ENCODE peak calls at places on chromosomes 7 and 10, in eight cellular contexts. One of them, this sample, is unnamed.

GRCh38 chr10:74981831-74982633 is 129.4 kb upstream of the SAMD8 start:
- DNase-seq in H4: no peak
- DNase-seq in EL: no peak
- DNase-seq in stimulated activated CD8-positive, alpha-beta memory T cell treated with anti-CD3 and anti-CD28 coated beads, Interleukin-4, amount 100 ng/mL, for 24 hours: no peak
- DNase-seq in activated CD4-positive, alpha-beta memory T cell treated with anti-CD3 and anti-CD28 coated beads, Interleukin-2, amount 10 ng/mL, durations not matched to agents 7 days and 5 days: no peak
- DNase-seq in T-helper 9 cell: no peak
- DNase-seq in lung microvascular endothelial cell: no peak
- DNase-seq in NCI-H345: no peak
- DNase-seq in this sample: no peak

GRCh38 chr7:17822557-17823173 is 117.6 kb downstream of the SNX13 start:
- DNase-seq in H4: no peak
- DNase-seq in EL: no peak
- DNase-seq in stimulated activated CD8-positive, alpha-beta memory T cell treated with anti-CD3 and anti-CD28 coated beads, Interleukin-4, amount 100 ng/mL, for 24 hours: no peak
- DNase-seq in activated CD4-positive, alpha-beta memory T cell treated with anti-CD3 and anti-CD28 coated beads, Interleukin-2, amount 10 ng/mL, durations not matched to agents 7 days and 5 days: no peak
- DNase-seq in T-helper 9 cell: no peak
- DNase-seq in lung microvascular endothelial cell: no peak
- DNase-seq in NCI-H345: no peak
- DNase-seq in this sample: no peak

GRCh38 chr10:22640351-22640750 is 74.0 kb downstream of the PIP4K2A start:
- DNase-seq in H4: no peak
- DNase-seq in EL: no peak
- DNase-seq in stimulated activated CD8-positive, alpha-beta memory T cell treated with anti-CD3 and anti-CD28 coated beads, Interleukin-4, amount 100 ng/mL, for 24 hours: no peak
- DNase-seq in activated CD4-positive, alpha-beta memory T cell treated with anti-CD3 and anti-CD28 coated beads, Interleukin-2, amount 10 ng/mL, durations not matched to agents 7 days and 5 days: no peak
- DNase-seq in T-helper 9 cell: no peak
- DNase-seq in lung microvascular endothelial cell: no peak
- DNase-seq in NCI-H345: peak; percentile 46
- DNase-seq in this sample: no peak

GRCh38 chr10:88289342-88289741 is 293.8 kb downstream of the RNLS start:
- DNase-seq in H4: no peak
- DNase-seq in EL: no peak
- DNase-seq in stimulated activated CD8-positive, alpha-beta memory T cell treated with anti-CD3 and anti-CD28 coated beads, Interleukin-4, amount 100 ng/mL, for 24 hours: no peak
- DNase-seq in activated CD4-positive, alpha-beta memory T cell treated with anti-CD3 and anti-CD28 coated beads, Interleukin-2, amount 10 ng/mL, durations not matched to agents 7 days and 5 days: no peak
- DNase-seq in T-helper 9 cell: no peak
- DNase-seq in lung microvascular endothelial cell: no peak
- DNase-seq in NCI-H345: no peak
- DNase-seq in this sample: no peak

GRCh38 chr10:42475168-42476098 is 162.9 kb downstream of the ZNF33B start:
- DNase-seq in H4: peak; percentile 89
- DNase-seq in EL: peak; percentile 80
- DNase-seq in stimulated activated CD8-positive, alpha-beta memory T cell treated with anti-CD3 and anti-CD28 coated beads, Interleukin-4, amount 100 ng/mL, for 24 hours: no peak
- DNase-seq in activated CD4-positive, alpha-beta memory T cell treated with anti-CD3 and anti-CD28 coated beads, Interleukin-2, amount 10 ng/mL, durations not matched to agents 7 days and 5 days: no peak
- DNase-seq in T-helper 9 cell: no peak
- DNase-seq in lung microvascular endothelial cell: peak; percentile 4
- DNase-seq in NCI-H345: no peak
- DNase-seq in this sample: no peak

GRCh38 chr7:30920021-30920583 is 8.4 kb downstream of the AQP1 start:
- DNase-seq in H4: peak; percentile 79
- DNase-seq in EL: peak; percentile 19
- DNase-seq in stimulated activated CD8-positive, alpha-beta memory T cell treated with anti-CD3 and anti-CD28 coated beads, Interleukin-4, amount 100 ng/mL, for 24 hours: no peak
- DNase-seq in activated CD4-positive, alpha-beta memory T cell treated with anti-CD3 and anti-CD28 coated beads, Interleukin-2, amount 10 ng/mL, durations not matched to agents 7 days and 5 days: no peak
- DNase-seq in T-helper 9 cell: no peak
- DNase-seq in lung microvascular endothelial cell: peak; percentile 38
- DNase-seq in NCI-H345: peak; percentile 53
- DNase-seq in this sample: peak; percentile 62

GRCh38 chr10:120012133-120012405 is 119.5 kb downstream of the SEC23IP start:
- DNase-seq in H4: no peak
- DNase-seq in EL: no peak
- DNase-seq in stimulated activated CD8-positive, alpha-beta memory T cell treated with anti-CD3 and anti-CD28 coated beads, Interleukin-4, amount 100 ng/mL, for 24 hours: no peak
- DNase-seq in activated CD4-positive, alpha-beta memory T cell treated with anti-CD3 and anti-CD28 coated beads, Interleukin-2, amount 10 ng/mL, durations not matched to agents 7 days and 5 days: no peak
- DNase-seq in T-helper 9 cell: no peak
- DNase-seq in lung microvascular endothelial cell: no peak
- DNase-seq in NCI-H345: no peak
- DNase-seq in this sample: no peak

GRCh38 chr10:85642421-85643170 is 724.0 kb downstream of the GRID1 start:
- DNase-seq in H4: peak; percentile 81
- DNase-seq in EL: no peak
- DNase-seq in stimulated activated CD8-positive, alpha-beta memory T cell treated with anti-CD3 and anti-CD28 coated beads, Interleukin-4, amount 100 ng/mL, for 24 hours: no peak
- DNase-seq in activated CD4-positive, alpha-beta memory T cell treated with anti-CD3 and anti-CD28 coated beads, Interleukin-2, amount 10 ng/mL, durations not matched to agents 7 days and 5 days: no peak
- DNase-seq in T-helper 9 cell: no peak
- DNase-seq in lung microvascular endothelial cell: peak; percentile 72
- DNase-seq in NCI-H345: peak; percentile 8
- DNase-seq in this sample: no peak

GRCh38 chr7:34723866-34724490 is 66.0 kb downstream of the NPSR1 start:
- DNase-seq in H4: no peak
- DNase-seq in EL: no peak
- DNase-seq in stimulated activated CD8-positive, alpha-beta memory T cell treated with anti-CD3 and anti-CD28 coated beads, Interleukin-4, amount 100 ng/mL, for 24 hours: no peak
- DNase-seq in activated CD4-positive, alpha-beta memory T cell treated with anti-CD3 and anti-CD28 coated beads, Interleukin-2, amount 10 ng/mL, durations not matched to agents 7 days and 5 days: no peak
- DNase-seq in T-helper 9 cell: no peak
- DNase-seq in lung microvascular endothelial cell: peak; percentile 9
- DNase-seq in NCI-H345: no peak
- DNase-seq in this sample: no peak

GRCh38 chr7:115019882-115020605 is 98.2 kb downstream of the MDFIC start:
- DNase-seq in H4: no peak
- DNase-seq in EL: no peak
- DNase-seq in stimulated activated CD8-positive, alpha-beta memory T cell treated with anti-CD3 and anti-CD28 coated beads, Interleukin-4, amount 100 ng/mL, for 24 hours: no peak
- DNase-seq in activated CD4-positive, alpha-beta memory T cell treated with anti-CD3 and anti-CD28 coated beads, Interleukin-2, amount 10 ng/mL, durations not matched to agents 7 days and 5 days: no peak
- DNase-seq in T-helper 9 cell: no peak
- DNase-seq in lung microvascular endothelial cell: no peak
- DNase-seq in NCI-H345: no peak
- DNase-seq in this sample: no peak

GRCh38 chr10:95403690-95404459 is 113.1 kb upstream of the PDLIM1 start:
- DNase-seq in H4: no peak
- DNase-seq in EL: no peak
- DNase-seq in stimulated activated CD8-positive, alpha-beta memory T cell treated with anti-CD3 and anti-CD28 coated beads, Interleukin-4, amount 100 ng/mL, for 24 hours: no peak
- DNase-seq in activated CD4-positive, alpha-beta memory T cell treated with anti-CD3 and anti-CD28 coated beads, Interleukin-2, amount 10 ng/mL, durations not matched to agents 7 days and 5 days: no peak
- DNase-seq in T-helper 9 cell: no peak
- DNase-seq in lung microvascular endothelial cell: no peak
- DNase-seq in NCI-H345: no peak
- DNase-seq in this sample: no peak

GRCh38 chr10:31867646-31868045 is 61.0 kb downstream of the ARHGAP12 start:
- DNase-seq in H4: no peak
- DNase-seq in EL: peak; percentile 32
- DNase-seq in stimulated activated CD8-positive, alpha-beta memory T cell treated with anti-CD3 and anti-CD28 coated beads, Interleukin-4, amount 100 ng/mL, for 24 hours: no peak
- DNase-seq in activated CD4-positive, alpha-beta memory T cell treated with anti-CD3 and anti-CD28 coated beads, Interleukin-2, amount 10 ng/mL, durations not matched to agents 7 days and 5 days: no peak
- DNase-seq in T-helper 9 cell: no peak
- DNase-seq in lung microvascular endothelial cell: no peak
- DNase-seq in NCI-H345: no peak
- DNase-seq in this sample: no peak

GRCh38 chr10:62559481-62560206 is 185.5 kb downstream of the ZNF365 start:
- DNase-seq in H4: no peak
- DNase-seq in EL: no peak
- DNase-seq in stimulated activated CD8-positive, alpha-beta memory T cell treated with anti-CD3 and anti-CD28 coated beads, Interleukin-4, amount 100 ng/mL, for 24 hours: no peak
- DNase-seq in activated CD4-positive, alpha-beta memory T cell treated with anti-CD3 and anti-CD28 coated beads, Interleukin-2, amount 10 ng/mL, durations not matched to agents 7 days and 5 days: no peak
- DNase-seq in T-helper 9 cell: no peak
- DNase-seq in lung microvascular endothelial cell: no peak
- DNase-seq in NCI-H345: no peak
- DNase-seq in this sample: no peak